ENCODE peak calls at places on chromosomes 7 and 10, in nine cellular contexts. D is SK-N-SH, N is esophagus muscularis mucosa, E is transverse colon, J is A549, R is upper lobe of left lung, P is ovary, U is GM12878, F is suprapubic skin. M is an unnamed sample.

GRCh38 chr7:105978974-105979373 is 15.9 kb downstream of the CDHR3 start:
- DNase-seq in J (no peak), N (no peak), U (no peak), E (no peak), D (no peak), F (no peak), P (no peak), R (no peak), M (no peak)

GRCh38 chr10:104937528-104937927 is 296.4 kb downstream of the SORCS3 start:
- DNase-seq in R (no peak), F (no peak), J (peak; percentile 69), P (no peak), E (no peak), U (no peak), D (no peak), N (no peak), M (no peak)

GRCh38 chr7:144487906-144488305 is 84.4 kb upstream of the NOBOX start:
- DNase-seq in P (no peak), D (no peak), U (no peak), J (no peak), R (no peak), N (no peak), F (no peak), E (no peak), M (no peak)

GRCh38 chr10:129613377-129613980 is 146.4 kb downstream of the MGMT start:
- DNase-seq in P (no peak), J (no peak), U (no peak), E (no peak), N (no peak), D (no peak), F (no peak), R (peak; percentile 49), M (no peak)

GRCh38 chr10:132299381-132300336 is 8.1 kb downstream of the STK32C start:
- DNase-seq in J (no peak), E (peak; percentile 1), U (no peak), N (no peak), F (peak; percentile 78), P (no peak), D (no peak), R (no peak), M (no peak)

GRCh38 chr10:132460691-132461090 is 63.7 kb downstream of the PWWP2B start:
- DNase-seq in P (no peak), R (peak; percentile 48), N (no peak), E (no peak), F (no peak), D (no peak), U (no peak), J (no peak), M (no peak)

GRCh38 chr10:55867848-55868247 is 493.2 kb downstream of the ZWINT start:
- DNase-seq in D (no peak), J (no peak), E (no peak), N (no peak), P (no peak), U (no peak), F (no peak), R (no peak), M (no peak)

GRCh38 chr7:132368246-132368900 is 207.9 kb downstream of the PLXNA4 start:
- DNase-seq in F (no peak), E (peak; percentile 59), J (no peak), D (no peak), R (peak; percentile 59), P (no peak), U (no peak), N (no peak), M (no peak)

GRCh38 chr10:107740962-107741690 is 576.6 kb upstream of the SORCS1 start:
- DNase-seq in D (no peak), U (no peak), J (no peak), F (no peak), P (no peak), N (no peak), R (no peak), E (no peak), M (no peak)

GRCh38 chr10:67386260-67386659 is 309.7 kb downstream of the CTNNA3 start:
- DNase-seq in U (no peak), F (no peak), R (no peak), E (no peak), P (no peak), N (no peak), J (no peak), D (no peak), M (no peak)

GRCh38 chr10:27192284-27192683 is 37.1 kb downstream of the MASTL start:
- DNase-seq in N (no peak), R (no peak), D (peak; percentile 17), P (no peak), F (no peak), U (no peak), E (no peak), J (peak; percentile 80), M (no peak)

GRCh38 chr7:37971491-37971890 is 51.1 kb downstream of the EPDR1 start:
- DNase-seq in F (no peak), U (no peak), D (no peak), R (no peak), N (no peak), P (no peak), J (no peak), E (no peak), M (no peak)

GRCh38 chr10:78630944-78631838 is 437.6 kb upstream of the ZMIZ1 start:
- DNase-seq in F (peak; percentile 74), D (no peak), U (no peak), P (no peak), N (no peak), R (no peak), E (no peak), J (no peak), M (no peak)

GRCh38 chr7:80542398-80542797 is 30.5 kb upstream of the GNAT3 start:
- DNase-seq in J (peak; percentile 69), P (no peak), F (no peak), E (no peak), N (no peak), R (no peak), U (no peak), D (no peak), M (no peak)

DNA sequence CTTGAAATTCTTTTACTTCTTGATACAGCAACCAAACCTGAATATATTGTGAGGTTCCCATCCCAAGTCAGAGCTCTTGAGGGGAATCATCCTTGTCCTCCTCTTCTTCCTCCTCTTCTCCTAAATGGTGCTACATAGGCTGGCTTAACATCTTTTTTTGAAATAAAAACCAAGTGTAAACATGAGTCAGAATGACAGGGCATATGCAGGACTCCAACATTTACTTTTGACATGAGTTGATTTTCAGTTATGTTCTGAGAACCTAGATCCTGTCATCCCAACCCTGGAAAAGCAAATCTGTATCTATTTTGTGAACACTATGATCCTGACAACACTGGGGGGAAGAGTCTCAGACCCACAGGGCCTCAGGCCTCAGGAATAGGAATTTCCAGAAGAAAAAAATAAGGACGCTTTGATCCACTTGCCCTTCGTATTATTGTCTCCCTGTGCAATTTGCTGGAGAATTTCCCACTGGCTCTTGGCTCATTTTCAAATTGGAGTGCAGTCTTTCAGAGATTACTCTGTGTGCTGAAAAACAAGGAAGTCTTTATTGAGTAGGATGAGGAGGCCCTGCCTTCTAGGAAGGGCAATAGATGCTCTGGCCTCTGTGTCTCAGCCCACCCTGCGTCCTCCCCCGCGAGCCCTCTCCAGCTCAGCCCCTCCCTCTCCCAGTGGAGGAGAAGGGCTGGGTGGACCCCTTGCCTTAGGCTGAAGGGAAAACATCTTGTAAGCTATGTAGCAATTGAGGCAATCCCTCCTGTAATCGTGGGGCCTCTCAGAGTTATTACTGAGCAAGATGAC is 121.6 kb downstream of the CREB5 start:
- DNase-seq in R (peak; percentile 22), F (no peak), U (no peak), E (no peak), P (peak; percentile 39), N (no peak), J (peak; percentile 30), D (no peak), M (peak; percentile 83)
- H3K27ac ChIP-seq in R (no peak overlapping the region), F (peak overlapping the region; percentile 32), U (peak overlapping the region; percentile 54), E (no peak overlapping the region), P (peak overlapping the region; percentile 9), N (peak overlapping the region; percentile 57), J (peak overlapping the region; percentile 20), D (no peak overlapping the region), M (peak overlapping the region; percentile 67)

GRCh38 chr7:22601812-22602568 is 102.0 kb upstream of the STEAP1B start:
- DNase-seq in J (no peak), P (no peak), D (no peak), E (no peak), U (no peak), R (no peak), F (no peak), N (no peak), M (no peak)
- TF ChIP-seq EP300 in J (no peak), P (no peak), D (no peak), E (no peak), U (no peak), R (no peak), F (no peak), N (no peak), M (no peak)

DNA sequence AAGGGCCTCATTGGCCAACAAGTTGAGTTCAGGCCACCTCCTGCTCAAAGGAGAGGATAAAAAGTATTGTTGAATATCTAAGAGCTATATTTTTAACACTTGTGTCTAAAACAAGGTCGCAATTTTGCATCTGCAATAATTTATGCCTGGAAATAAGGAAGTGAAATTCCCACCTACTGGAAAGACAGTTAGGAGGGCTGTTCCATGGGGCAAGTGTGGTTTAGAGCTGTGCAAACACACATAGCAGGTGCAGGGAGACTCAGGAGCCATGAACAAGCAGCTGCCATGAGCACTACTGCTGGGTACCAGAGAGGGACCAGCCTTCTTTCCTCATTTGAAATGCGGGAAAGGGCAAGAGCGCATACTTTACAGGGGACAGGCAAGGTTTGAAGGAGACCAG is 35.5 kb upstream of the IKZF1 start:
- DNase-seq in U (no peak), R (no peak), J (no peak), N (no peak), F (no peak), E (no peak), P (no peak), D (no peak), M (no peak)
- H3K4me1 ChIP-seq in U (peaks cover 87% of the 10 kb centered on the region), R (peaks cover 6% of the 10 kb centered on the region), J (no peaks in the 10 kb centered on the region), N (peaks cover 3% of the 10 kb centered on the region), F (no peaks in the 10 kb centered on the region), E (no peaks in the 10 kb centered on the region), P (no peaks in the 10 kb centered on the region), D (no peaks in the 10 kb centered on the region), M (no peaks in the 10 kb centered on the region)

GRCh38 chr10:9878429-9878828 is 1139.2 kb upstream of the CELF2 start:
- DNase-seq in P (no peak), D (no peak), E (no peak), J (no peak), F (no peak), N (no peak), R (no peak), U (no peak), M (no peak)
- H3K27ac ChIP-seq in P (no peak overlapping the region), D (no peak overlapping the region), E (no peak overlapping the region), J (no peak overlapping the region), F (no peak overlapping the region), N (no peak overlapping the region), R (no peak overlapping the region), U (no peak overlapping the region), M (no peak overlapping the region)

GRCh38 chr7:157116762-157117161 is 22.0 kb upstream of the UBE3C start:
- DNase-seq in R (no peak), N (no peak), F (peak; percentile 7), J (no peak), D (no peak), E (no peak), U (no peak), P (no peak), M (no peak)
- TF ChIP-seq EP300 in R (no peak), N (no peak), F (no peak), J (no peak), D (no peak), E (no peak), U (no peak), P (no peak), M (no peak)